ENCODE peak calls at places on chromosome 5, in six cellular contexts. One of them, this sample, is unnamed.
A peak's percentile ranks its signal among the peaks of the same experiment; 100 is the strongest.

GRCh38 chr5:82635561-82636288 is 357.6 kb upstream of the RPS23 start:
- DNase-seq in heart right ventricle: no peak
- DNase-seq in Peyer's patch: no peak
- DNase-seq in CD8-positive, alpha-beta T cell: no peak
- DNase-seq in fibroblast of pulmonary artery: peak; percentile 18
- DNase-seq in astrocyte of the cerebellum: peak; percentile 57
- DNase-seq in this sample: no peak

GRCh38 chr5:14330729-14331128 is 187.6 kb downstream of the TRIO start:
- DNase-seq in heart right ventricle: no peak
- DNase-seq in Peyer's patch: no peak
- DNase-seq in CD8-positive, alpha-beta T cell: no peak
- DNase-seq in fibroblast of pulmonary artery: no peak
- DNase-seq in astrocyte of the cerebellum: no peak
- DNase-seq in this sample: no peak

GRCh38 chr5:75611324-75612210 is at the start of gene ANKDD1B:
- DNase-seq in heart right ventricle: peak; percentile 14
- DNase-seq in Peyer's patch: peak; percentile 60
- DNase-seq in CD8-positive, alpha-beta T cell: no peak
- DNase-seq in fibroblast of pulmonary artery: peak; percentile 57
- DNase-seq in astrocyte of the cerebellum: no peak
- DNase-seq in this sample: peak; percentile 15

GRCh38 chr5:151595411-151595826 is 4.3 kb upstream of the FAT2 start:
- DNase-seq in heart right ventricle: peak; percentile 39
- DNase-seq in Peyer's patch: no peak
- DNase-seq in CD8-positive, alpha-beta T cell: no peak
- DNase-seq in fibroblast of pulmonary artery: no peak
- DNase-seq in astrocyte of the cerebellum: no peak
- DNase-seq in this sample: no peak

GRCh38 chr5:124783794-124784193 is 37.4 kb upstream of the ZNF608 start:
- DNase-seq in heart right ventricle: no peak
- DNase-seq in Peyer's patch: no peak
- DNase-seq in CD8-positive, alpha-beta T cell: no peak
- DNase-seq in fibroblast of pulmonary artery: peak; percentile 90
- DNase-seq in astrocyte of the cerebellum: no peak
- DNase-seq in this sample: no peak

GRCh38 chr5:134242146-134242545 is 16.3 kb upstream of the PPP2CA start:
- DNase-seq in heart right ventricle: peak; percentile 73
- DNase-seq in Peyer's patch: no peak
- DNase-seq in CD8-positive, alpha-beta T cell: no peak
- DNase-seq in fibroblast of pulmonary artery: peak; percentile 76
- DNase-seq in astrocyte of the cerebellum: no peak
- DNase-seq in this sample: no peak

GRCh38 chr5:165508286-165508685 is 2002.9 kb downstream of the MAT2B start:
- DNase-seq in heart right ventricle: no peak
- DNase-seq in Peyer's patch: no peak
- DNase-seq in CD8-positive, alpha-beta T cell: no peak
- DNase-seq in fibroblast of pulmonary artery: no peak
- DNase-seq in astrocyte of the cerebellum: no peak
- DNase-seq in this sample: no peak

GRCh38 chr5:142432369-142432863 is 107.6 kb upstream of the SPRY4 start:
- DNase-seq in heart right ventricle: peak; percentile 13
- DNase-seq in Peyer's patch: peak; percentile 69
- DNase-seq in CD8-positive, alpha-beta T cell: no peak
- DNase-seq in fibroblast of pulmonary artery: no peak
- DNase-seq in astrocyte of the cerebellum: no peak
- DNase-seq in this sample: no peak

GRCh38 chr5:34886718-34887117 is 28.6 kb downstream of the RAD1 start:
- DNase-seq in heart right ventricle: no peak
- DNase-seq in Peyer's patch: no peak
- DNase-seq in CD8-positive, alpha-beta T cell: no peak
- DNase-seq in fibroblast of pulmonary artery: no peak
- DNase-seq in astrocyte of the cerebellum: no peak
- DNase-seq in this sample: no peak

GRCh38 chr5:122102825-122103224 is 24.8 kb upstream of the LOX start:
- DNase-seq in heart right ventricle: no peak
- DNase-seq in Peyer's patch: no peak
- DNase-seq in CD8-positive, alpha-beta T cell: no peak
- DNase-seq in fibroblast of pulmonary artery: peak; percentile 87
- DNase-seq in astrocyte of the cerebellum: peak; percentile 71
- DNase-seq in this sample: no peak

GRCh38 chr5:131423056-131423455 is 159.2 kb downstream of the CDC42SE2 start:
- DNase-seq in heart right ventricle: no peak
- DNase-seq in Peyer's patch: no peak
- DNase-seq in CD8-positive, alpha-beta T cell: no peak
- DNase-seq in fibroblast of pulmonary artery: peak; percentile 66
- DNase-seq in astrocyte of the cerebellum: peak; percentile 20
- DNase-seq in this sample: no peak

GRCh38 chr5:175700991-175701390 is 43.1 kb downstream of the HRH2 start:
- DNase-seq in heart right ventricle: no peak
- DNase-seq in Peyer's patch: peak; percentile 15
- DNase-seq in CD8-positive, alpha-beta T cell: no peak
- DNase-seq in fibroblast of pulmonary artery: no peak
- DNase-seq in astrocyte of the cerebellum: no peak
- DNase-seq in this sample: no peak
- TF ChIP-seq CTCF in heart right ventricle: peak; percentile 40
- TF ChIP-seq CTCF in Peyer's patch: no peak
- TF ChIP-seq CTCF in CD8-positive, alpha-beta T cell: peak; percentile 39
- TF ChIP-seq CTCF in fibroblast of pulmonary artery: peak; percentile 20
- TF ChIP-seq CTCF in astrocyte of the cerebellum: peak; percentile 21
- TF ChIP-seq CTCF in this sample: no peak

GRCh38 chr5:96434201-96434645 is 1.2 kb upstream of the PCSK1 start:
- DNase-seq in heart right ventricle: peak; percentile 69
- DNase-seq in Peyer's patch: no peak
- DNase-seq in CD8-positive, alpha-beta T cell: peak; percentile 2
- DNase-seq in fibroblast of pulmonary artery: peak; percentile 87
- DNase-seq in astrocyte of the cerebellum: peak; percentile 72
- DNase-seq in this sample: no peak
- TF ChIP-seq CTCF in heart right ventricle: no peak
- TF ChIP-seq CTCF in Peyer's patch: no peak
- TF ChIP-seq CTCF in CD8-positive, alpha-beta T cell: no peak
- TF ChIP-seq CTCF in fibroblast of pulmonary artery: no peak
- TF ChIP-seq CTCF in astrocyte of the cerebellum: no peak
- TF ChIP-seq CTCF in this sample: no peak

GRCh38 chr5:127072861-127073846 is at the start of gene C5orf63:
- DNase-seq in heart right ventricle: peak; percentile 45
- DNase-seq in Peyer's patch: peak; percentile 79
- DNase-seq in CD8-positive, alpha-beta T cell: peak; percentile 45
- DNase-seq in fibroblast of pulmonary artery: peak; percentile 29
- DNase-seq in astrocyte of the cerebellum: no peak
- DNase-seq in this sample: peak; percentile 77
- TF ChIP-seq CTCF in heart right ventricle: peak; percentile 33
- TF ChIP-seq CTCF in Peyer's patch: no peak
- TF ChIP-seq CTCF in CD8-positive, alpha-beta T cell: no peak
- TF ChIP-seq CTCF in fibroblast of pulmonary artery: no peak
- TF ChIP-seq CTCF in astrocyte of the cerebellum: no peak
- TF ChIP-seq CTCF in this sample: no peak

DNA sequence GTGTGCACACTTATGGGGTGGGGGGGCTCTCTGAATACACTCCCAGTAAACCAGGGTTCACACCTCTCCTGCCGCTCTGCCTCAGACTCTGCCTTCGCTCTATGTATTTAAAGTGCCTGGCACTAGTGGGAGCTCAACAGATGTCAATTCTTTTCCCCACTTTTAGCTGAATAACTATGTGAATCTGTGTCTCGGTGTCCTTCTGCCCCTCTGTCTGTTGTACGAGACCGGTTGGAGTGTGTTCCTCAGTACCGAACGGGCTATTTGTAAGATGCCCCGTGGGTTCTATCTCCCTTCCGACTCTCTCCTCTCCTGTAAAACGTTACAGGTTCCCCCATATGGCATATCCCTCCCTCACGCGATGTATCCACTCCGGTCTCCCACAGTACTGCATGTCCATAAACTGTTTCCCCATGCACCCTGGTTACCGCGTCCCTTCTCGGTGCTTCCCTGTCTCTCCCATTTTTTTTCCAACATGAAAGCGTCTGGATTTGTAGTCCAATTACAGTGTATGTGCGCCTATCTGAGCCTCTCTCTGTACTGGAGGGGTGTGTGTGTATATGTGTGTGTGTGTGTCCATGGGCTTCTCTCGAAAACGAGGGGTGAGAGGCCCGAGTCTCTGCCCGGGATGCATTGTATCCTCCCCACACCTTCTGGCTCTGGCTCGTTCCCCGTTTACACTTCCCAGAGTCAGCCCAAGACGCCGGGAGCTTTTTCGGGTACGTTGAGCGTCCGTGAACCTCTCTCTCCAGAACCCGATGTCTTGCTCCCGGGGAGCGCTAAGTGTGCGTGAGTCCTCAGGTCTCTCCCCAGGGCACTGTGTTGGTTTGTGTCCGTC is 1.5 kb downstream of the ELL2 start:
- DNase-seq in heart right ventricle: peak; percentile 25
- DNase-seq in Peyer's patch: no peak
- DNase-seq in CD8-positive, alpha-beta T cell: no peak
- DNase-seq in fibroblast of pulmonary artery: peak; percentile 65
- DNase-seq in astrocyte of the cerebellum: no peak
- DNase-seq in this sample: no peak
- TF ChIP-seq CTCF in heart right ventricle: no peak
- TF ChIP-seq CTCF in Peyer's patch: no peak
- TF ChIP-seq CTCF in CD8-positive, alpha-beta T cell: no peak
- TF ChIP-seq CTCF in fibroblast of pulmonary artery: peak; percentile 12
- TF ChIP-seq CTCF in astrocyte of the cerebellum: peak; percentile 6
- TF ChIP-seq CTCF in this sample: no peak

GRCh38 chr5:10792336-10792735 is 31.3 kb upstream of the DAP start:
- DNase-seq in heart right ventricle: no peak
- DNase-seq in Peyer's patch: no peak
- DNase-seq in CD8-positive, alpha-beta T cell: no peak
- DNase-seq in fibroblast of pulmonary artery: no peak
- DNase-seq in astrocyte of the cerebellum: no peak
- DNase-seq in this sample: no peak

GRCh38 chr5:10797246-10797645 is 36.2 kb upstream of the DAP start:
- DNase-seq in heart right ventricle: no peak
- DNase-seq in Peyer's patch: no peak
- DNase-seq in CD8-positive, alpha-beta T cell: no peak
- DNase-seq in fibroblast of pulmonary artery: peak; percentile 33
- DNase-seq in astrocyte of the cerebellum: no peak
- DNase-seq in this sample: no peak

GRCh38 chr5:10789021-10789420 is 28.0 kb upstream of the DAP start:
- DNase-seq in heart right ventricle: peak; percentile 11
- DNase-seq in Peyer's patch: no peak
- DNase-seq in CD8-positive, alpha-beta T cell: no peak
- DNase-seq in fibroblast of pulmonary artery: peak; percentile 87
- DNase-seq in astrocyte of the cerebellum: peak; percentile 91
- DNase-seq in this sample: no peak

GRCh38 chr5:10789726-10790125 is 28.7 kb upstream of the DAP start:
- DNase-seq in heart right ventricle: no peak
- DNase-seq in Peyer's patch: no peak
- DNase-seq in CD8-positive, alpha-beta T cell: no peak
- DNase-seq in fibroblast of pulmonary artery: peak; percentile 1
- DNase-seq in astrocyte of the cerebellum: no peak
- DNase-seq in this sample: no peak

GRCh38 chr5:10793785-10794184 is 32.8 kb upstream of the DAP start:
- DNase-seq in heart right ventricle: no peak
- DNase-seq in Peyer's patch: no peak
- DNase-seq in CD8-positive, alpha-beta T cell: no peak
- DNase-seq in fibroblast of pulmonary artery: no peak
- DNase-seq in astrocyte of the cerebellum: no peak
- DNase-seq in this sample: no peak
- TF ChIP-seq CTCF in heart right ventricle: no peak
- TF ChIP-seq CTCF in Peyer's patch: no peak
- TF ChIP-seq CTCF in CD8-positive, alpha-beta T cell: no peak
- TF ChIP-seq CTCF in fibroblast of pulmonary artery: no peak
- TF ChIP-seq CTCF in astrocyte of the cerebellum: no peak
- TF ChIP-seq CTCF in this sample: no peak

GRCh38 chr5:164422400-164422799 is 917.0 kb downstream of the MAT2B start:
- DNase-seq in heart right ventricle: no peak
- DNase-seq in Peyer's patch: no peak
- DNase-seq in CD8-positive, alpha-beta T cell: no peak
- DNase-seq in fibroblast of pulmonary artery: peak; percentile 77
- DNase-seq in astrocyte of the cerebellum: no peak
- DNase-seq in this sample: no peak
- TF ChIP-seq CTCF in heart right ventricle: no peak
- TF ChIP-seq CTCF in Peyer's patch: no peak
- TF ChIP-seq CTCF in CD8-positive, alpha-beta T cell: no peak
- TF ChIP-seq CTCF in fibroblast of pulmonary artery: peak; percentile 65
- TF ChIP-seq CTCF in astrocyte of the cerebellum: peak; percentile 33
- TF ChIP-seq CTCF in this sample: no peak

GRCh38 chr5:717143-717542 is 24.0 kb upstream of the TPPP start:
- DNase-seq in heart right ventricle: no peak
- DNase-seq in Peyer's patch: no peak
- DNase-seq in CD8-positive, alpha-beta T cell: no peak
- DNase-seq in fibroblast of pulmonary artery: no peak
- DNase-seq in astrocyte of the cerebellum: no peak
- DNase-seq in this sample: no peak
- TF ChIP-seq CTCF in heart right ventricle: no peak
- TF ChIP-seq CTCF in Peyer's patch: no peak
- TF ChIP-seq CTCF in CD8-positive, alpha-beta T cell: no peak
- TF ChIP-seq CTCF in fibroblast of pulmonary artery: no peak
- TF ChIP-seq CTCF in astrocyte of the cerebellum: no peak
- TF ChIP-seq CTCF in this sample: no peak

GRCh38 chr5:78295035-78295961 is 800 bp upstream of the AP3B1 start:
- DNase-seq in heart right ventricle: peak; percentile 5
- DNase-seq in Peyer's patch: peak; percentile 64
- DNase-seq in CD8-positive, alpha-beta T cell: no peak
- DNase-seq in fibroblast of pulmonary artery: no peak
- DNase-seq in astrocyte of the cerebellum: no peak
- DNase-seq in this sample: peak; percentile 56
- TF ChIP-seq CTCF in heart right ventricle: no peak
- TF ChIP-seq CTCF in Peyer's patch: peak; percentile 37
- TF ChIP-seq CTCF in CD8-positive, alpha-beta T cell: peak; percentile 40
- TF ChIP-seq CTCF in fibroblast of pulmonary artery: peak; percentile 26
- TF ChIP-seq CTCF in astrocyte of the cerebellum: peak; percentile 40
- TF ChIP-seq CTCF in this sample: no peak

GRCh38 chr5:126492939-126493338 is 69.7 kb downstream of the GRAMD2B start:
- DNase-seq in heart right ventricle: no peak
- DNase-seq in Peyer's patch: no peak
- DNase-seq in CD8-positive, alpha-beta T cell: no peak
- DNase-seq in fibroblast of pulmonary artery: peak; percentile 44
- DNase-seq in astrocyte of the cerebellum: no peak
- DNase-seq in this sample: no peak
- TF ChIP-seq CTCF in heart right ventricle: peak; percentile 26
- TF ChIP-seq CTCF in Peyer's patch: no peak
- TF ChIP-seq CTCF in CD8-positive, alpha-beta T cell: no peak
- TF ChIP-seq CTCF in fibroblast of pulmonary artery: peak; percentile 47
- TF ChIP-seq CTCF in astrocyte of the cerebellum: peak; percentile 21
- TF ChIP-seq CTCF in this sample: no peak

GRCh38 chr5:96256795-96257470 is 176.1 kb downstream of the PCSK1 start:
- DNase-seq in heart right ventricle: no peak
- DNase-seq in Peyer's patch: no peak
- DNase-seq in CD8-positive, alpha-beta T cell: no peak
- DNase-seq in fibroblast of pulmonary artery: peak; percentile 83
- DNase-seq in astrocyte of the cerebellum: no peak
- DNase-seq in this sample: no peak
- TF ChIP-seq CTCF in heart right ventricle: no peak
- TF ChIP-seq CTCF in Peyer's patch: no peak
- TF ChIP-seq CTCF in CD8-positive, alpha-beta T cell: no peak
- TF ChIP-seq CTCF in fibroblast of pulmonary artery: no peak
- TF ChIP-seq CTCF in astrocyte of the cerebellum: no peak
- TF ChIP-seq CTCF in this sample: no peak

This sample was measured in activated B cell treated with CpG ODN at 0.5 μM for 24 hours.